ENCODE peak calls at places on chromosomes 1 and 21, in nine cellular contexts. E is mammary epithelial cell; D is CD8-positive, alpha-beta memory T cell; A is cardiac muscle cell; L is IMR-90; K is tibial artery; R is mucosa of descending colon; S is left lung; U is PC-3. H is an unnamed sample.

GRCh38 chr1:112906155-112906698 is 49.8 kb downstream of the SLC16A1 start:
- DNase-seq in D (no peak), U (peak; percentile 15), A (no peak), R (no peak), L (no peak), K (no peak), E (no peak), S (no peak), H (no peak)

GRCh38 chr1:72007312-72007711 is 275.0 kb downstream of the NEGR1 start:
- DNase-seq in A (no peak), U (no peak), R (no peak), L (no peak), E (no peak), K (no peak), D (no peak), S (no peak), H (no peak)

GRCh38 chr1:171801395-171801990 is 20.0 kb downstream of the METTL13 start:
- DNase-seq in K (no peak), E (peak; percentile 35), U (peak; percentile 88), R (no peak), S (no peak), A (peak; percentile 73), D (no peak), L (peak; percentile 51), H (no peak)

GRCh38 chr1:8419172-8419571 is 101.3 kb downstream of the SLC45A1 start:
- DNase-seq in E (no peak), U (no peak), R (no peak), S (no peak), L (peak; percentile 53), K (no peak), D (no peak), A (no peak), H (no peak)

GRCh38 chr1:226783202-226783601 is 44.1 kb upstream of the ITPKB start:
- DNase-seq in R (no peak), S (no peak), E (no peak), K (no peak), L (no peak), U (peak; percentile 36), D (no peak), A (no peak), H (no peak)

GRCh38 chr21:39874759-39875158 is 7.5 kb downstream of the PCP4 start:
- DNase-seq in U (no peak), A (no peak), L (no peak), R (no peak), S (no peak), K (no peak), D (no peak), E (no peak), H (no peak)

GRCh38 chr1:27356628-27357280 is 10.0 kb downstream of the MAP3K6 start:
- DNase-seq in U (no peak), D (peak; percentile 79), L (no peak), E (no peak), K (no peak), R (peak; percentile 92), S (no peak), A (no peak), H (no peak)

GRCh38 chr1:75937034-75937433 is 4.8 kb upstream of the ASB17 start:
- DNase-seq in A (no peak), R (no peak), S (no peak), D (no peak), E (peak; percentile 36), U (peak; percentile 59), K (no peak), L (peak; percentile 73), H (no peak)

GRCh38 chr1:62425041-62425440 is 11.8 kb upstream of the USP1 start:
- DNase-seq in S (no peak), K (no peak), L (no peak), R (no peak), D (no peak), A (no peak), U (no peak), E (no peak), H (no peak)

GRCh38 chr21:14911351-14911750 is 153.4 kb downstream of the NRIP1 start:
- DNase-seq in U (peak; percentile 74), D (no peak), E (peak; percentile 70), R (no peak), L (no peak), A (no peak), K (no peak), S (no peak), H (no peak)

GRCh38 chr1:243315933-243316332 is 60.1 kb downstream of the SDCCAG8 start:
- DNase-seq in L (no peak), R (no peak), U (no peak), D (no peak), E (no peak), K (no peak), A (no peak), S (no peak), H (no peak)

GRCh38 chr1:89652373-89652772 is 19.5 kb downstream of the LRRC8C start:
- DNase-seq in L (no peak), R (no peak), A (no peak), K (no peak), S (no peak), E (no peak), D (no peak), U (no peak), H (no peak)

GRCh38 chr1:3054474-3054873 is 14.5 kb upstream of the PRDM16 start:
- DNase-seq in K (no peak), U (no peak), S (peak; percentile 24), L (no peak), D (peak; percentile 16), E (no peak), A (no peak), R (no peak), H (peak; percentile 1)

GRCh38 chr1:79198841-79199240 is 192.3 kb upstream of the ADGRL4 start:
- DNase-seq in L (peak; percentile 61), K (no peak), S (no peak), A (no peak), D (no peak), E (peak; percentile 68), U (peak; percentile 54), R (no peak), H (no peak)

GRCh38 chr1:247966520-247967204 is 1.6 kb downstream of the OR2AK2 start:
- DNase-seq in E (no peak), S (no peak), D (no peak), K (no peak), R (no peak), L (no peak), U (no peak), A (no peak), H (no peak)

GRCh38 chr1:247964933-247965332 is at the start of gene OR2AK2:
- DNase-seq in K (no peak), L (no peak), U (no peak), D (no peak), R (no peak), A (no peak), S (no peak), E (no peak), H (no peak)

GRCh38 chr1:247962911-247963588 is 2.0 kb upstream of the OR2AK2 start:
- DNase-seq in D (no peak), U (no peak), E (peak; percentile 76), K (no peak), R (no peak), A (no peak), L (no peak), S (no peak), H (no peak)

GRCh38 chr1:247961796-247962195 is 3.2 kb upstream of the OR2AK2 start:
- DNase-seq in E (peak; percentile 47), A (no peak), R (no peak), U (peak; percentile 86), D (no peak), L (no peak), S (no peak), K (no peak), H (no peak)
- H3K9me3 ChIP-seq in E (no peaks in the 10 kb centered on the region), A (peaks cover 3% of the 10 kb centered on the region), R (peaks cover 4% of the 10 kb centered on the region), U (no peaks in the 10 kb centered on the region), D (no peaks in the 10 kb centered on the region), L (peaks cover 9% of the 10 kb centered on the region), S (no peaks in the 10 kb centered on the region), K (no peaks in the 10 kb centered on the region), H (no peaks in the 10 kb centered on the region)

DNA sequence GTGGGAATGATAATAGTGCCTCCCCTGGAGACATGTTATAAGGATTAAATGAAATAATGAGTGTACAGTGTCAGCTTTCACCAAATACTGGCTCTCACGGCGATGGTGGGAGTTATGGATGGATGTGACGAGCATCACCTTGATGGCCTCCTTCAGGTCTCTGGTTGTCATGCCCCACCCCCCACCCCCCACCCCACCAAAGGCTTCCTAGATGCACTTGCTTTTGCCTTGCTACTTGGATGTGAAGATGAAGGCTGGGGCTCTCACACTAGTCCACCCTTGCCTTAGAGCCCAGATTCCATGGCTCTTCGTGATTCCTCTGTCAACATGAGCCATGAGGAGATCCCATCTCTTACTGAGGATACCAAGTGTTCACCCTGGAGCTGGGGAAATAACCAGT is 412.3 kb downstream of the NPHP4 start:
- DNase-seq in R (no peak), A (no peak), D (no peak), U (no peak), E (no peak), S (no peak), L (no peak), K (no peak), H (no peak)
- H3K9me3 ChIP-seq in R (no peaks in the 10 kb centered on the region), A (no peaks in the 10 kb centered on the region), D (no peaks in the 10 kb centered on the region), U (no peaks in the 10 kb centered on the region), E (peaks cover 8% of the 10 kb centered on the region), S (no peaks in the 10 kb centered on the region), L (peaks cover 36% of the 10 kb centered on the region), K (no peaks in the 10 kb centered on the region), H (no peaks in the 10 kb centered on the region)

DNA sequence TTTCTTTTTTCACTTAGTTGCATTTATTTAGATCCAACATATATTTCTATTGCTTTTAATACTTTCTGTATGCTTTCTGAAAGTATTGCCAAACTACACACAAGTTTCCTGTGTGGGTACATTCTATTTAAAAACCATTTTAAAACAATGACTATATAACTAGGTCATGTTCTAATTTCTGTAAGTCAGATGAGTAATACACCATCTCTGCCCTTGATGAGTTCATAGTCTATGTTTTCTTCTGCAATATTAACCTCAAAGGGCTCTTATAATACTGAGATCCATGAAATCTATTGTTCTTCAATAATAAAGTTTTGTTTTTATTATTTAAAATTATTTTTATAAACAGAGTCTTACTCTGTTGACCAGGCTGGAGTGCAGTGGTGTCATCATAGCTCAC is 68.3 kb downstream of the RNASEL start:
- DNase-seq in D (no peak), R (no peak), U (no peak), K (no peak), E (peak; percentile 43), A (no peak), S (no peak), L (peak; percentile 26), H (no peak)
- H3K9me3 ChIP-seq in D (no peaks in the 10 kb centered on the region), R (peaks cover 14% of the 10 kb centered on the region), U (no peaks in the 10 kb centered on the region), K (peaks cover 20% of the 10 kb centered on the region), E (no peaks in the 10 kb centered on the region), A (no peaks in the 10 kb centered on the region), S (peaks cover 27% of the 10 kb centered on the region), L (no peaks in the 10 kb centered on the region), H (peaks cover 5% of the 10 kb centered on the region)

DNA sequence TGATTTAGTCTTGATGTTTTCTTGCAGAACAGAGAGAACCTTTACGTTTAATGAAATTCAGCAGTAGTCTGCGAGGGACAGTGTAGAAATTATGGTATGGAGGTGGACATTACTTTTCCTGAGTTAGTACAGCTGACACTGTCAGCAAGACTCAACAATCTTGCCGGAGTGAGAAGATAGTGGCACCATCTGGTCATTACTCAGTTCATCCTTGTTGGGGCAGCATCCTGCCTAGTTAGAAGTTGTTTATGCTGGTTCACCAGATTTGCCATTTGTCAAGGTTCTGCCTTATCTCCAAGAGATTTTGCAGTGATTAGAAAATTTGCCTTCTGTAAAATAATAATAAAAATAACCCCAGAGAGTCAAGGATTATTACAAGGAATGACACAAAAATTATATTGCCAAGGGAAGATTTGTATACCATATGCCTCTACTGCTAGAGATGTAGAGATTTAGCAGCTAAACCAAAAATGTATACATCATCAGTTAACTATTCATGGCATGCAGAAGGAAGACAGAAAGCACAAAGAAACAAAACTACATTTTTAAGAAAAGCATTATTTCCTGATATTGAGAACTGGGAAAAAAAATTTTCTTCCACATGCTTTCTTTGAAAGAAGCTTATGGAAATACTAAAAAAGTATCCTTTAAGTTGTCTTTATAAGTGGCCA is 1967.4 kb downstream of the NCAM2 start:
- DNase-seq in E (no peak), L (no peak), A (no peak), U (peak; percentile 4), S (no peak), R (no peak), D (no peak), K (no peak), H (no peak)
- H3K9me3 ChIP-seq in E (peaks cover 12% of the 10 kb centered on the region), L (peaks cover 7% of the 10 kb centered on the region), A (no peaks in the 10 kb centered on the region), U (no peaks in the 10 kb centered on the region), S (no peaks in the 10 kb centered on the region), R (peaks cover 38% of the 10 kb centered on the region), D (no peaks in the 10 kb centered on the region), K (no peaks in the 10 kb centered on the region), H (no peaks in the 10 kb centered on the region)

H was measured in T-helper 17 cell.